ENCODE peak calls at places on chromosomes 16 and 17, in five cellular contexts. C is NCI-H460; G is astrocyte of the spinal cord; X is A172; N is stimulated activated CD8-positive, alpha-beta memory T cell treated with anti-CD3 and anti-CD28 coated beads, Interleukin-15, amount 100 ng/mL, for 4 hours. I is an unnamed sample.

GRCh38 chr16:56898847-56899246 is 33.1 kb upstream of the HERPUD1 start:
- DNase-seq in N (no peak), X (no peak), G (no peak), C (no peak), I (no peak)

GRCh38 chr17:57480438-57481196 is 224.3 kb downstream of the MSI2 start:
- DNase-seq in X (peak), C (no peak), N (no peak), G (peak), I (peak)

GRCh38 chr17:30021708-30022317 is 80.4 kb downstream of the EFCAB5 start:
- DNase-seq in X (peak), C (peak), N (no peak), G (peak), I (no peak)

GRCh38 chr17:9513266-9513665 is 62.4 kb downstream of the STX8 start:
- DNase-seq in N (no peak), X (no peak), C (no peak), G (no peak), I (no peak)

GRCh38 chr17:16872836-16873653 is 98.9 kb downstream of the TNFRSF13B start:
- DNase-seq in C (peak), X (peak), N (no peak), G (no peak), I (peak)

GRCh38 chr17:66514227-66514806 is 211.9 kb downstream of the PRKCA start:
- DNase-seq in C (no peak), N (no peak), G (peak), X (no peak), I (peak)

GRCh38 chr16:77564791-77565390 is 130.1 kb upstream of the ADAMTS18 start:
- DNase-seq in C (no peak), G (peak), X (peak), N (no peak), I (peak)

GRCh38 chr16:83441523-83441922 is 366.3 kb upstream of the HSBP1 start:
- DNase-seq in N (no peak), G (no peak), C (peak), X (peak), I (no peak)

GRCh38 chr16:20611350-20611902 is 35.3 kb upstream of the ACSM2B start:
- DNase-seq in X (no peak), N (no peak), C (no peak), G (no peak), I (no peak)

GRCh38 chr16:17105239-17105721 is 365.5 kb downstream of the XYLT1 start:
- DNase-seq in C (peak), X (no peak), N (no peak), G (peak), I (no peak)

GRCh38 chr16:23950898-23951297 is 115.1 kb downstream of the PRKCB start:
- DNase-seq in C (no peak), G (no peak), N (no peak), X (no peak), I (no peak)

GRCh38 chr16:67082891-67083290 is 26.9 kb upstream of the PHAF1 start:
- DNase-seq in G (peak), X (peak), C (no peak), N (no peak), I (no peak)

GRCh38 chr17:4127555-4127954 is 15.3 kb downstream of the ZZEF1 start:
- DNase-seq in X (no peak), C (no peak), G (no peak), N (no peak), I (no peak)

GRCh38 chr17:75773121-75773807 is 8.3 kb upstream of the GALK1 start:
- DNase-seq in G (no peak), X (no peak), C (no peak), N (no peak), I (no peak)

GRCh38 chr16:4217246-4218131 is 24.4 kb downstream of the SRL start:
- DNase-seq in C (no peak), N (no peak), X (no peak), G (peak), I (no peak)

GRCh38 chr16:87326151-87326571 is 9.0 kb upstream of the C16orf95 start:
- DNase-seq in G (no peak), X (no peak), C (no peak), N (no peak), I (no peak)

GRCh38 chr16:74169687-74170522 is 126.7 kb upstream of the PSMD7 start:
- DNase-seq in C (no peak), N (no peak), X (peak), G (peak), I (no peak)